ENCODE peak calls at places on chromosomes 7 and 10, in ten cellular contexts. O is RPMI8226, U is T-helper 2 cell, B is tibial artery, G is amniotic stem cell, V is AG08396, R is cardiac muscle cell, X is mammary epithelial cell, E is GM12878, H is Panc1. J is an unnamed sample.
A peak's percentile ranks its signal among the peaks of the same experiment; 100 is the strongest.

GRCh38 chr7:74220229-74220628 is 10.4 kb downstream of the LAT2 start:
- DNase-seq in R (no peak), H (no peak), X (no peak), E (no peak), B (no peak), V (no peak), G (no peak), O (no peak), U (no peak), J (no peak)

GRCh38 chr7:71868797-71869196 is 543.3 kb downstream of the CALN1 start:
- DNase-seq in U (no peak), E (no peak), R (peak; percentile 0), V (peak; percentile 55), G (no peak), B (no peak), O (peak; percentile 15), X (peak; percentile 12), H (peak; percentile 10), J (no peak)

GRCh38 chr7:70595741-70596574 is 536.0 kb upstream of the GALNT17 start:
- DNase-seq in H (no peak), B (no peak), X (peak; percentile 42), G (no peak), O (peak; percentile 12), E (no peak), V (peak; percentile 36), U (no peak), R (no peak), J (no peak)

GRCh38 chr10:87844837-87845623 is 18.3 kb downstream of the KLLN start:
- DNase-seq in O (no peak), G (no peak), B (no peak), H (peak; percentile 72), V (no peak), X (peak; percentile 79), U (no peak), E (no peak), R (peak; percentile 46), J (no peak)

GRCh38 chr10:5446390-5446926 is 34.1 kb downstream of the NET1 start:
- DNase-seq in R (peak; percentile 93), U (peak; percentile 49), H (peak; percentile 45), O (no peak), V (peak; percentile 92), B (peak; percentile 97), X (peak; percentile 95), E (no peak), G (peak; percentile 88), J (no peak)

GRCh38 chr7:15916666-15917388 is 230.3 kb upstream of the MEOX2 start:
- DNase-seq in X (no peak), E (no peak), H (no peak), O (no peak), R (peak; percentile 41), G (peak; percentile 4), B (no peak), U (no peak), V (no peak), J (no peak)

GRCh38 chr10:133527779-133528271 is 662 bp downstream of the CYP2E1 start:
- DNase-seq in G (no peak), V (no peak), X (peak; percentile 13), U (no peak), B (no peak), E (no peak), R (no peak), O (no peak), H (no peak), J (no peak)

GRCh38 chr10:86851329-86852207 is 95.1 kb downstream of the BMPR1A start:
- DNase-seq in B (peak; percentile 49), O (no peak), E (no peak), X (no peak), U (no peak), R (peak; percentile 78), V (peak; percentile 37), H (no peak), G (no peak), J (no peak)

GRCh38 chr10:60974463-60975149 is 30.6 kb upstream of the RHOBTB1 start:
- DNase-seq in H (no peak), U (no peak), O (no peak), E (no peak), B (no peak), V (no peak), R (no peak), G (no peak), X (peak; percentile 60), J (no peak)

GRCh38 chr7:89028319-89028718 is 232.8 kb upstream of the TEX47 start:
- DNase-seq in E (no peak), H (no peak), G (no peak), R (no peak), X (no peak), B (no peak), O (no peak), U (no peak), V (no peak), J (no peak)

GRCh38 chr10:79454259-79454658 is 8.8 kb upstream of the ZCCHC24 start:
- DNase-seq in U (no peak), X (peak; percentile 91), G (no peak), V (peak; percentile 80), B (peak; percentile 62), O (no peak), H (no peak), R (peak; percentile 95), E (no peak), J (no peak)

GRCh38 chr10:810351-810846 is 120.9 kb upstream of the DIP2C start:
- DNase-seq in V (peak; percentile 22), H (no peak), G (no peak), R (peak; percentile 61), U (no peak), B (no peak), X (no peak), E (no peak), O (peak; percentile 40), J (no peak)

GRCh38 chr10:128008521-128009250 is 101.8 kb downstream of the PTPRE start:
- DNase-seq in G (no peak), B (no peak), E (no peak), V (no peak), H (no peak), R (no peak), U (no peak), X (no peak), O (no peak), J (no peak)

GRCh38 chr10:19683965-19684364 is 132.3 kb upstream of the PLXDC2 start:
- DNase-seq in H (no peak), X (no peak), B (no peak), R (peak; percentile 39), G (no peak), E (no peak), V (no peak), O (no peak), U (no peak), J (no peak)

GRCh38 chr7:103921692-103922091 is 67.8 kb downstream of the RELN start:
- DNase-seq in H (no peak), X (no peak), E (no peak), R (no peak), O (no peak), B (no peak), U (no peak), G (no peak), V (no peak), J (no peak)

GRCh38 chr7:132739271-132739955 is 163.1 kb upstream of the PLXNA4 start:
- DNase-seq in X (peak; percentile 71), H (no peak), U (no peak), B (no peak), O (no peak), V (peak; percentile 67), E (no peak), R (peak; percentile 93), G (peak; percentile 28), J (no peak)

GRCh38 chr10:28980264-28980663 is 302.9 kb downstream of the BAMBI start:
- DNase-seq in V (no peak), E (no peak), O (no peak), B (no peak), G (no peak), U (no peak), H (no peak), R (no peak), X (no peak), J (no peak)

GRCh38 chr10:113153493-113154127 is 203.6 kb downstream of the TCF7L2 start:
- DNase-seq in O (no peak), G (no peak), R (no peak), B (peak; percentile 31), H (no peak), X (no peak), U (no peak), V (no peak), E (no peak), J (no peak)

GRCh38 chr10:1809139-1809755 is 71.9 kb upstream of the ADARB2 start:
- DNase-seq in V (no peak), R (no peak), U (no peak), H (no peak), G (no peak), E (no peak), O (peak; percentile 57), X (peak; percentile 4), B (no peak), J (no peak)

GRCh38 chr10:82811621-82812020 is 936.6 kb downstream of the NRG3 start:
- DNase-seq in B (no peak), E (no peak), V (no peak), G (no peak), R (peak; percentile 49), U (no peak), X (peak; percentile 26), H (no peak), O (peak; percentile 4), J (no peak)